ENCODE peak calls at places on chromosomes 6 and 20, in seven cellular contexts. One of them, this sample, is unnamed.

GRCh38 chr20:50844430-50845100 is 49.7 kb downstream of the BCAS4 start:
- DNase-seq in GM12878: peak
- DNase-seq in AG10803: peak
- DNase-seq in activated CD4-positive, CD25-positive, alpha-beta regulatory T cell: no peak
- DNase-seq in stimulated activated CD4-positive, alpha-beta T cell treated with anti-CD3 and anti-CD28 coated beads, TNF-alpha, amount 100 ng/mL, for 4 hours: no peak
- DNase-seq in left lung: peak
- DNase-seq in activated T-cell treated with anti-CD3 and anti-CD28 coated beads, Interleukin-2, amount 50 U/mL, for 4 hours: peak
- DNase-seq in this sample: peak

GRCh38 chr6:149967591-149967990 is 3.8 kb downstream of the ULBP1 start:
- DNase-seq in activated CD4-positive, CD25-positive, alpha-beta regulatory T cell: no peak
- DNase-seq in GM12878: no peak
- DNase-seq in AG10803: no peak
- DNase-seq in left lung: no peak
- DNase-seq in stimulated activated CD4-positive, alpha-beta T cell treated with anti-CD3 and anti-CD28 coated beads, TNF-alpha, amount 100 ng/mL, for 4 hours: no peak
- DNase-seq in activated T-cell treated with anti-CD3 and anti-CD28 coated beads, Interleukin-2, amount 50 U/mL, for 4 hours: no peak
- DNase-seq in this sample: no peak

GRCh38 chr6:8080338-8081151 is 16.4 kb upstream of the BLOC1S5 start:
- DNase-seq in GM12878: no peak
- DNase-seq in activated T-cell treated with anti-CD3 and anti-CD28 coated beads, Interleukin-2, amount 50 U/mL, for 4 hours: no peak
- DNase-seq in activated CD4-positive, CD25-positive, alpha-beta regulatory T cell: no peak
- DNase-seq in left lung: no peak
- DNase-seq in AG10803: peak
- DNase-seq in stimulated activated CD4-positive, alpha-beta T cell treated with anti-CD3 and anti-CD28 coated beads, TNF-alpha, amount 100 ng/mL, for 4 hours: no peak
- DNase-seq in this sample: no peak

GRCh38 chr20:9119776-9120175 is 50.9 kb downstream of the PLCB4 start:
- DNase-seq in GM12878: no peak
- DNase-seq in activated T-cell treated with anti-CD3 and anti-CD28 coated beads, Interleukin-2, amount 50 U/mL, for 4 hours: no peak
- DNase-seq in left lung: no peak
- DNase-seq in stimulated activated CD4-positive, alpha-beta T cell treated with anti-CD3 and anti-CD28 coated beads, TNF-alpha, amount 100 ng/mL, for 4 hours: no peak
- DNase-seq in AG10803: no peak
- DNase-seq in activated CD4-positive, CD25-positive, alpha-beta regulatory T cell: no peak
- DNase-seq in this sample: no peak

GRCh38 chr6:122151066-122151465 is 248.4 kb upstream of the HSF2 start:
- DNase-seq in stimulated activated CD4-positive, alpha-beta T cell treated with anti-CD3 and anti-CD28 coated beads, TNF-alpha, amount 100 ng/mL, for 4 hours: no peak
- DNase-seq in activated T-cell treated with anti-CD3 and anti-CD28 coated beads, Interleukin-2, amount 50 U/mL, for 4 hours: no peak
- DNase-seq in left lung: no peak
- DNase-seq in activated CD4-positive, CD25-positive, alpha-beta regulatory T cell: no peak
- DNase-seq in GM12878: no peak
- DNase-seq in AG10803: no peak
- DNase-seq in this sample: no peak

GRCh38 chr20:3646067-3646440 is 17.1 kb downstream of the GFRA4 start:
- DNase-seq in AG10803: no peak
- DNase-seq in activated T-cell treated with anti-CD3 and anti-CD28 coated beads, Interleukin-2, amount 50 U/mL, for 4 hours: no peak
- DNase-seq in activated CD4-positive, CD25-positive, alpha-beta regulatory T cell: no peak
- DNase-seq in GM12878: no peak
- DNase-seq in stimulated activated CD4-positive, alpha-beta T cell treated with anti-CD3 and anti-CD28 coated beads, TNF-alpha, amount 100 ng/mL, for 4 hours: no peak
- DNase-seq in left lung: no peak
- DNase-seq in this sample: no peak

GRCh38 chr20:675453-676314 is at the start of gene SCRT2:
- DNase-seq in stimulated activated CD4-positive, alpha-beta T cell treated with anti-CD3 and anti-CD28 coated beads, TNF-alpha, amount 100 ng/mL, for 4 hours: peak
- DNase-seq in GM12878: no peak
- DNase-seq in left lung: peak
- DNase-seq in activated T-cell treated with anti-CD3 and anti-CD28 coated beads, Interleukin-2, amount 50 U/mL, for 4 hours: peak
- DNase-seq in activated CD4-positive, CD25-positive, alpha-beta regulatory T cell: peak
- DNase-seq in AG10803: peak
- DNase-seq in this sample: peak

GRCh38 chr6:16334671-16335070 is 96.3 kb downstream of the GMPR start:
- DNase-seq in left lung: no peak
- DNase-seq in stimulated activated CD4-positive, alpha-beta T cell treated with anti-CD3 and anti-CD28 coated beads, TNF-alpha, amount 100 ng/mL, for 4 hours: no peak
- DNase-seq in activated T-cell treated with anti-CD3 and anti-CD28 coated beads, Interleukin-2, amount 50 U/mL, for 4 hours: no peak
- DNase-seq in AG10803: peak
- DNase-seq in activated CD4-positive, CD25-positive, alpha-beta regulatory T cell: no peak
- DNase-seq in GM12878: no peak
- DNase-seq in this sample: no peak

GRCh38 chr20:57737349-57737748 is 27.5 kb upstream of the PMEPA1 start:
- DNase-seq in activated CD4-positive, CD25-positive, alpha-beta regulatory T cell: no peak
- DNase-seq in AG10803: no peak
- DNase-seq in activated T-cell treated with anti-CD3 and anti-CD28 coated beads, Interleukin-2, amount 50 U/mL, for 4 hours: no peak
- DNase-seq in left lung: no peak
- DNase-seq in GM12878: no peak
- DNase-seq in stimulated activated CD4-positive, alpha-beta T cell treated with anti-CD3 and anti-CD28 coated beads, TNF-alpha, amount 100 ng/mL, for 4 hours: no peak
- DNase-seq in this sample: no peak

GRCh38 chr20:63071541-63072181 is 64.9 kb upstream of the BHLHE23 start:
- DNase-seq in activated CD4-positive, CD25-positive, alpha-beta regulatory T cell: no peak
- DNase-seq in AG10803: peak
- DNase-seq in GM12878: no peak
- DNase-seq in activated T-cell treated with anti-CD3 and anti-CD28 coated beads, Interleukin-2, amount 50 U/mL, for 4 hours: no peak
- DNase-seq in left lung: peak
- DNase-seq in stimulated activated CD4-positive, alpha-beta T cell treated with anti-CD3 and anti-CD28 coated beads, TNF-alpha, amount 100 ng/mL, for 4 hours: no peak
- DNase-seq in this sample: no peak

GRCh38 chr6:127225497-127225896 is 41.2 kb upstream of the RNF146 start:
- DNase-seq in activated T-cell treated with anti-CD3 and anti-CD28 coated beads, Interleukin-2, amount 50 U/mL, for 4 hours: no peak
- DNase-seq in activated CD4-positive, CD25-positive, alpha-beta regulatory T cell: no peak
- DNase-seq in stimulated activated CD4-positive, alpha-beta T cell treated with anti-CD3 and anti-CD28 coated beads, TNF-alpha, amount 100 ng/mL, for 4 hours: no peak
- DNase-seq in AG10803: no peak
- DNase-seq in GM12878: no peak
- DNase-seq in left lung: no peak
- DNase-seq in this sample: no peak

GRCh38 chr20:19552144-19552895 is 205.7 kb upstream of the RIN2 start:
- DNase-seq in stimulated activated CD4-positive, alpha-beta T cell treated with anti-CD3 and anti-CD28 coated beads, TNF-alpha, amount 100 ng/mL, for 4 hours: no peak
- DNase-seq in activated T-cell treated with anti-CD3 and anti-CD28 coated beads, Interleukin-2, amount 50 U/mL, for 4 hours: no peak
- DNase-seq in GM12878: no peak
- DNase-seq in AG10803: no peak
- DNase-seq in left lung: no peak
- DNase-seq in activated CD4-positive, CD25-positive, alpha-beta regulatory T cell: no peak
- DNase-seq in this sample: no peak

GRCh38 chr6:9520417-9521151 is 894.3 kb downstream of the TFAP2A start:
- DNase-seq in stimulated activated CD4-positive, alpha-beta T cell treated with anti-CD3 and anti-CD28 coated beads, TNF-alpha, amount 100 ng/mL, for 4 hours: no peak
- DNase-seq in GM12878: peak
- DNase-seq in activated T-cell treated with anti-CD3 and anti-CD28 coated beads, Interleukin-2, amount 50 U/mL, for 4 hours: no peak
- DNase-seq in left lung: no peak
- DNase-seq in AG10803: peak
- DNase-seq in activated CD4-positive, CD25-positive, alpha-beta regulatory T cell: no peak
- DNase-seq in this sample: no peak

GRCh38 chr6:129331450-129332138 is 378.4 kb downstream of the ARHGAP18 start:
- DNase-seq in left lung: no peak
- DNase-seq in GM12878: no peak
- DNase-seq in activated CD4-positive, CD25-positive, alpha-beta regulatory T cell: no peak
- DNase-seq in AG10803: peak
- DNase-seq in activated T-cell treated with anti-CD3 and anti-CD28 coated beads, Interleukin-2, amount 50 U/mL, for 4 hours: no peak
- DNase-seq in stimulated activated CD4-positive, alpha-beta T cell treated with anti-CD3 and anti-CD28 coated beads, TNF-alpha, amount 100 ng/mL, for 4 hours: no peak
- DNase-seq in this sample: no peak

GRCh38 chr6:88499845-88500699 is 333.9 kb upstream of the CNR1 start:
- DNase-seq in AG10803: no peak
- DNase-seq in stimulated activated CD4-positive, alpha-beta T cell treated with anti-CD3 and anti-CD28 coated beads, TNF-alpha, amount 100 ng/mL, for 4 hours: no peak
- DNase-seq in GM12878: peak
- DNase-seq in left lung: no peak
- DNase-seq in activated CD4-positive, CD25-positive, alpha-beta regulatory T cell: no peak
- DNase-seq in activated T-cell treated with anti-CD3 and anti-CD28 coated beads, Interleukin-2, amount 50 U/mL, for 4 hours: no peak
- DNase-seq in this sample: no peak

GRCh38 chr20:45353746-45354145 is 5.5 kb upstream of the SDC4 start:
- DNase-seq in GM12878: no peak
- DNase-seq in left lung: no peak
- DNase-seq in activated T-cell treated with anti-CD3 and anti-CD28 coated beads, Interleukin-2, amount 50 U/mL, for 4 hours: no peak
- DNase-seq in activated CD4-positive, CD25-positive, alpha-beta regulatory T cell: no peak
- DNase-seq in AG10803: no peak
- DNase-seq in stimulated activated CD4-positive, alpha-beta T cell treated with anti-CD3 and anti-CD28 coated beads, TNF-alpha, amount 100 ng/mL, for 4 hours: no peak
- DNase-seq in this sample: no peak

GRCh38 chr20:22833851-22834250 is 201.3 kb upstream of the SSTR4 start:
- DNase-seq in GM12878: no peak
- DNase-seq in activated T-cell treated with anti-CD3 and anti-CD28 coated beads, Interleukin-2, amount 50 U/mL, for 4 hours: no peak
- DNase-seq in AG10803: no peak
- DNase-seq in left lung: no peak
- DNase-seq in activated CD4-positive, CD25-positive, alpha-beta regulatory T cell: no peak
- DNase-seq in stimulated activated CD4-positive, alpha-beta T cell treated with anti-CD3 and anti-CD28 coated beads, TNF-alpha, amount 100 ng/mL, for 4 hours: no peak
- DNase-seq in this sample: no peak

GRCh38 chr6:7235712-7236311 is 77.2 kb downstream of the SSR1 start:
- DNase-seq in activated T-cell treated with anti-CD3 and anti-CD28 coated beads, Interleukin-2, amount 50 U/mL, for 4 hours: no peak
- DNase-seq in AG10803: no peak
- DNase-seq in stimulated activated CD4-positive, alpha-beta T cell treated with anti-CD3 and anti-CD28 coated beads, TNF-alpha, amount 100 ng/mL, for 4 hours: no peak
- DNase-seq in activated CD4-positive, CD25-positive, alpha-beta regulatory T cell: no peak
- DNase-seq in GM12878: no peak
- DNase-seq in left lung: no peak
- DNase-seq in this sample: no peak

GRCh38 chr6:96032646-96033045 is 16.9 kb downstream of the FUT9 start:
- DNase-seq in AG10803: no peak
- DNase-seq in GM12878: no peak
- DNase-seq in stimulated activated CD4-positive, alpha-beta T cell treated with anti-CD3 and anti-CD28 coated beads, TNF-alpha, amount 100 ng/mL, for 4 hours: no peak
- DNase-seq in left lung: no peak
- DNase-seq in activated CD4-positive, CD25-positive, alpha-beta regulatory T cell: no peak
- DNase-seq in activated T-cell treated with anti-CD3 and anti-CD28 coated beads, Interleukin-2, amount 50 U/mL, for 4 hours: no peak
- DNase-seq in this sample: no peak

This sample was measured in activated B cell treated with CpG ODN at 0.5 μM for 24 hours.